ENCODE peak calls at places on chromosome 13, in eight cellular contexts. W is neural progenitor cell, O is OCI-LY7, Y is GM23338, Z is mammary epithelial cell, S is neuronal stem cell, R is PC-3, X is fibroblast of lung. Q is an unnamed sample.
A peak's percentile ranks its signal among the peaks of the same experiment; 100 is the strongest.

GRCh38 chr13:51305558-51305957 is 33.9 kb upstream of the SERPINE3 start:
- DNase-seq in X (peak; percentile 15), Z (no peak), Y (no peak), W (no peak), R (no peak), O (no peak), S (no peak), Q (peak; percentile 23)

GRCh38 chr13:62678039-62678438 is 1262.4 kb upstream of the PCDH20 start:
- DNase-seq in S (no peak), Y (no peak), O (peak; percentile 23), X (peak; percentile 7), R (no peak), Z (no peak), W (no peak), Q (no peak)

GRCh38 chr13:66222127-66222526 is 1008.0 kb downstream of the PCDH9 start:
- DNase-seq in O (no peak), W (no peak), Y (no peak), S (no peak), Z (no peak), R (no peak), X (no peak), Q (no peak)

GRCh38 chr13:73754727-73755292 is 379.4 kb downstream of the KLF12 start:
- DNase-seq in O (peak; percentile 66), Z (peak; percentile 50), W (peak; percentile 64), Y (peak; percentile 81), R (peak; percentile 85), S (peak; percentile 59), X (peak; percentile 73), Q (peak; percentile 67)

GRCh38 chr13:38430761-38431160 is 81.1 kb downstream of the UFM1 start:
- DNase-seq in S (no peak), Z (no peak), X (no peak), W (no peak), Y (no peak), R (no peak), O (no peak), Q (peak; percentile 53)

GRCh38 chr13:28699246-28699645 is 19.5 kb downstream of the SLC46A3 start:
- DNase-seq in O (no peak), Y (no peak), Z (no peak), S (no peak), X (no peak), R (no peak), W (no peak), Q (no peak)

GRCh38 chr13:93948523-93948922 is 531.0 kb downstream of the DCT start:
- DNase-seq in O (no peak), W (no peak), Z (no peak), S (no peak), Y (no peak), X (peak; percentile 24), R (no peak), Q (no peak)

GRCh38 chr13:47901451-47901850 is 99.6 kb downstream of the SUCLA2 start:
- DNase-seq in W (peak; percentile 13), S (no peak), Y (no peak), Z (no peak), R (no peak), O (no peak), X (no peak), Q (peak; percentile 54)

GRCh38 chr13:49400755-49401659 is 42.9 kb downstream of the CAB39L start:
- DNase-seq in Y (peak; percentile 27), W (peak; percentile 22), O (peak; percentile 87), R (peak; percentile 31), S (peak; percentile 14), X (peak; percentile 73), Z (peak; percentile 2), Q (peak; percentile 40)

GRCh38 chr13:23087884-23088283 is 92.9 kb upstream of the SGCG start:
- DNase-seq in O (peak; percentile 16), R (peak; percentile 31), Z (no peak), X (peak; percentile 31), Y (peak; percentile 70), W (peak; percentile 24), S (no peak), Q (peak; percentile 39)

GRCh38 chr13:89878904-89879303 is 1468.6 kb upstream of the MIR17HG start:
- DNase-seq in O (no peak), Z (no peak), X (no peak), W (no peak), S (no peak), R (no peak), Y (no peak), Q (no peak)

GRCh38 chr13:24625870-24626419 is 54.3 kb upstream of the ATP12A start:
- DNase-seq in Y (no peak), S (no peak), R (no peak), O (peak; percentile 44), X (no peak), Z (no peak), W (no peak), Q (peak; percentile 22)

GRCh38 chr13:114053026-114053425 is 79.2 kb upstream of the C13orf46 start:
- DNase-seq in R (no peak), O (no peak), Z (no peak), W (no peak), X (peak; percentile 71), S (no peak), Y (no peak), Q (peak; percentile 70)

GRCh38 chr13:28489536-28489935 is 5.4 kb downstream of the FLT1 start:
- DNase-seq in X (no peak), S (no peak), Z (no peak), R (no peak), Y (no peak), O (no peak), W (no peak), Q (no peak)

GRCh38 chr13:111460548-111461444 is 140.4 kb downstream of the TEX29 start:
- DNase-seq in X (peak; percentile 70), Z (peak; percentile 19), O (peak; percentile 3), W (peak; percentile 80), Y (peak; percentile 76), R (peak; percentile 31), S (no peak), Q (peak; percentile 78)

GRCh38 chr13:49298903-49299605 is 51.3 kb downstream of the CDADC1 start:
- DNase-seq in Y (no peak), X (no peak), S (no peak), R (no peak), O (no peak), Z (peak; percentile 37), W (no peak), Q (peak; percentile 9)

GRCh38 chr13:94710081-94710809 is 2.1 kb downstream of the SOX21 start:
- DNase-seq in S (no peak), R (peak; percentile 37), Z (no peak), O (no peak), X (no peak), W (peak; percentile 84), Y (peak; percentile 53), Q (no peak)

GRCh38 chr13:99378985-99379734 is 72.0 kb upstream of the GPR183 start:
- DNase-seq in Z (no peak), X (no peak), S (no peak), W (no peak), Y (peak; percentile 51), R (no peak), O (peak; percentile 16), Q (no peak)

GRCh38 chr13:114166381-114167131 is 12.5 kb upstream of the CFAP97D2 start:
- DNase-seq in X (no peak), S (no peak), W (no peak), Y (no peak), Z (no peak), R (no peak), O (no peak), Q (peak; percentile 24)

GRCh38 chr13:110372676-110373075 is 65.6 kb downstream of the COL4A2 start:
- DNase-seq in W (no peak), Y (no peak), X (no peak), O (no peak), Z (no peak), R (no peak), S (no peak), Q (no peak)
- H3K27ac ChIP-seq in W (no peak overlapping the region), Y (no peak overlapping the region), X (no peak overlapping the region), O (no peak overlapping the region), Z (no peak overlapping the region), R (no peak overlapping the region), S (no peak overlapping the region), Q (no peak overlapping the region)

GRCh38 chr13:112741835-112742570 is 52.2 kb downstream of the ATP11A start:
- DNase-seq in Y (no peak), W (no peak), S (no peak), R (no peak), O (no peak), X (no peak), Z (no peak), Q (no peak)

GRCh38 chr13:112742583-112742982 is 52.7 kb downstream of the ATP11A start:
- DNase-seq in O (no peak), W (no peak), R (no peak), X (no peak), S (no peak), Y (no peak), Z (no peak), Q (no peak)

GRCh38 chr13:112740502-112741131 is 50.8 kb downstream of the ATP11A start:
- DNase-seq in S (no peak), R (no peak), Y (no peak), Z (no peak), X (peak; percentile 89), W (no peak), O (no peak), Q (peak; percentile 83)

GRCh38 chr13:112743451-112744305 is 53.8 kb downstream of the ATP11A start:
- DNase-seq in W (no peak), Y (no peak), X (no peak), Z (no peak), S (no peak), O (no peak), R (no peak), Q (no peak)

GRCh38 chr13:112741185-112741755 is 51.4 kb downstream of the ATP11A start:
- DNase-seq in S (no peak), Z (no peak), W (no peak), Y (no peak), O (no peak), R (no peak), X (no peak), Q (no peak)
- H2AFZ ChIP-seq in S (no peak overlapping the region), Z (no peak overlapping the region), W (no peak overlapping the region), Y (no peak overlapping the region), O (no peak overlapping the region), R (no peak overlapping the region), X (peak overlapping the region; percentile 34), Q (peak overlapping the region; percentile 66)

DNA sequence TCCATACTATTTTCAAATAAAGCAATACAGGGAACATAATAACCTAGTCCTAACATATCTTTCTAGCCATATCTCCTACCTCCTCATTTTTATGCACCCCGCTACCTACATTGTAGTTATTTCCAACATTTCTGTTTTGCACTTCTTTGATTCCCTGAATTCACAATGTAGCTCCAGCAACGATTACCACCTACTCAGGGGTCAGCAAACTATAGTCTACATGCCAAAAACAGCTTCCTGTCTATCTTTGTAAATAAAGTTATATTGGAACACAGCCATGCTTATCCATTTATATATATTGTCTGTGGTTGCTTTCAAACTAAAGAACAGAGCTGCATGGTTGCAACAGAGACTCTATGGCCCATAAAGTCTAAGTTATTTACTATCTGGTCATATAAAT is 16.7 kb downstream of the MYCBP2 start:
- DNase-seq in X (no peak), S (no peak), W (no peak), Z (no peak), Y (no peak), R (no peak), O (no peak), Q (no peak)
- H3K4me3 ChIP-seq in X (no peak overlapping the region), S (no peak overlapping the region), W (no peak overlapping the region), Z (no peak overlapping the region), Y (no peak overlapping the region), R (no peak overlapping the region), O (no peak overlapping the region), Q (no peak overlapping the region)

DNA sequence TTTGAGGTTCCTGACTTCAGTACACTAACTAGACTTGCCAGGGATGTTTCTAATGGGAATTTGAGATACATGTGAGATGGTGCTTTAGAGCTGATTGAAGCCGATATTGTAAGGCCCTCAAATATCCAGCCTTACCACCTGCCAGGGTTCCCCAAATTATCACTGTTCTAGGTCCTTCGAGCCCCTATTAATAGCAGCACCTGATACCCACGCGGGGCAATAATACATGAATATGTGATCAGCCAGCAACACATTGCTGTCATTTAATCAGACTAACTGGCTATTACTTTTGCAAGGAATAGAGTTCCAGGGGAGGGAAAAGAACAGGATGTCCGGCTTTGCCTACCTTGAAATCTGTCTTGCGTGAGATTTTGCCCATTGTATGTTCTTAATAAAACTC is 5.1 kb downstream of the RGCC start:
- DNase-seq in O (peak; percentile 20), Z (no peak), S (no peak), X (no peak), R (no peak), Y (no peak), W (no peak), Q (no peak)
- H3K27ac ChIP-seq in O (peak overlapping the region; percentile 95), Z (no peak overlapping the region), S (no peak overlapping the region), X (no peak overlapping the region), R (no peak overlapping the region), Y (no peak overlapping the region), W (no peak overlapping the region), Q (no peak overlapping the region)